ENCODE peak calls at places on chromosome 17, in ten cellular contexts. Q, K, D, S, N, L, O, E, Y and G are unnamed samples.

GRCh38 chr17:48577946-48578615 is at the start of gene HOXB4:
- DNase-seq in Q (peak; percentile 86), K (no peak), D (peak; percentile 91), S (peak; percentile 68), N (peak; percentile 73), L (peak; percentile 93), O (peak; percentile 77), E (peak; percentile 37), Y (peak; percentile 20), G (peak; percentile 51)

GRCh38 chr17:50691550-50692447 is 15.9 kb downstream of the ANKRD40 start:
- DNase-seq in Q (no peak), K (no peak), D (no peak), S (no peak), N (no peak), L (peak; percentile 14), O (peak; percentile 46), E (no peak), Y (no peak), G (no peak)

GRCh38 chr17:70144260-70144846 is 25.0 kb upstream of the KCNJ2 start:
- DNase-seq in Q (peak; percentile 30), K (no peak), D (no peak), S (no peak), N (no peak), L (no peak), O (no peak), E (no peak), Y (no peak), G (no peak)

GRCh38 chr17:79201119-79201518 is 126.5 kb downstream of the ENGASE start:
- DNase-seq in Q (no peak), K (no peak), D (no peak), S (no peak), N (no peak), L (no peak), O (no peak), E (no peak), Y (no peak), G (no peak)

GRCh38 chr17:3924421-3925350 is 8.4 kb upstream of the P2RX1 start:
- DNase-seq in Q (no peak), K (no peak), D (no peak), S (peak; percentile 54), N (no peak), L (no peak), O (no peak), E (no peak), Y (no peak), G (peak; percentile 51)

GRCh38 chr17:72538921-72539352 is 418.1 kb downstream of the SOX9 start:
- DNase-seq in Q (no peak), K (peak; percentile 58), D (no peak), S (no peak), N (peak; percentile 52), L (no peak), O (no peak), E (no peak), Y (no peak), G (peak; percentile 16)

GRCh38 chr17:65177901-65178300 is 40.7 kb downstream of the RGS9 start:
- DNase-seq in Q (no peak), K (no peak), D (no peak), S (no peak), N (no peak), L (no peak), O (no peak), E (no peak), Y (no peak), G (no peak)

GRCh38 chr17:13952252-13952721 is 117.0 kb upstream of the COX10 start:
- DNase-seq in Q (peak; percentile 59), K (no peak), D (no peak), S (no peak), N (no peak), L (no peak), O (peak; percentile 69), E (no peak), Y (no peak), G (no peak)

GRCh38 chr17:73069164-73069774 is 23.2 kb downstream of the SLC39A11 start:
- DNase-seq in Q (no peak), K (no peak), D (no peak), S (no peak), N (no peak), L (no peak), O (no peak), E (no peak), Y (no peak), G (no peak)

GRCh38 chr17:60141111-60142018 is 8.4 kb upstream of the CA4 start:
- DNase-seq in Q (peak; percentile 34), K (peak; percentile 75), D (no peak), S (no peak), N (no peak), L (no peak), O (peak; percentile 55), E (no peak), Y (no peak), G (no peak)

GRCh38 chr17:57724038-57724728 is 20.9 kb downstream of the CCDC182 start:
- DNase-seq in Q (no peak), K (no peak), D (peak; percentile 46), S (no peak), N (no peak), L (no peak), O (no peak), E (no peak), Y (no peak), G (no peak)

GRCh38 chr17:83064732-83065659 is 14.4 kb upstream of the METRNL start:
- DNase-seq in Q (no peak), K (peak; percentile 79), D (no peak), S (peak; percentile 38), N (no peak), L (peak; percentile 67), O (peak; percentile 58), E (peak; percentile 14), Y (no peak), G (no peak)

GRCh38 chr17:50905460-50905803 is 39.3 kb upstream of the TOB1 start:
- DNase-seq in Q (no peak), K (peak; percentile 76), D (no peak), S (no peak), N (peak; percentile 43), L (no peak), O (peak; percentile 87), E (no peak), Y (no peak), G (no peak)

GRCh38 chr17:42200702-42201101 is 6.4 kb upstream of the GHDC start:
- DNase-seq in Q (no peak), K (peak; percentile 71), D (no peak), S (peak; percentile 68), N (no peak), L (no peak), O (no peak), E (no peak), Y (peak; percentile 65), G (no peak)

GRCh38 chr17:48614904-48615211 is 234 bp downstream of the HOXB8 start:
- DNase-seq in Q (no peak), K (no peak), D (no peak), S (no peak), N (no peak), L (no peak), O (no peak), E (no peak), Y (no peak), G (no peak)

GRCh38 chr17:54968259-54968953 is at the start of the genes COX11 and STXBP4:
- DNase-seq in Q (peak; percentile 96), K (peak; percentile 97), D (peak; percentile 90), S (peak; percentile 94), N (peak; percentile 92), L (peak; percentile 95), O (peak; percentile 98), E (peak; percentile 90), Y (peak; percentile 94), G (peak; percentile 88)
- TF ChIP-seq CTCF in Q (no peak), K (peak; percentile 27), D (peak; percentile 29), S (peak; percentile 60), N (no peak), L (no peak), O (peak; percentile 45), E (no peak), Y (no peak), G (peak; percentile 56)

GRCh38 chr17:7711356-7711755 is 6.2 kb upstream of the DNAH2 start:
- DNase-seq in Q (no peak), K (no peak), D (no peak), S (no peak), N (peak; percentile 54), L (no peak), O (no peak), E (no peak), Y (no peak), G (no peak)
- TF ChIP-seq CTCF in Q (no peak), K (no peak), D (no peak), S (no peak), N (peak; percentile 41), L (peak; percentile 22), O (no peak), E (no peak), Y (no peak), G (peak; percentile 45)

DNA sequence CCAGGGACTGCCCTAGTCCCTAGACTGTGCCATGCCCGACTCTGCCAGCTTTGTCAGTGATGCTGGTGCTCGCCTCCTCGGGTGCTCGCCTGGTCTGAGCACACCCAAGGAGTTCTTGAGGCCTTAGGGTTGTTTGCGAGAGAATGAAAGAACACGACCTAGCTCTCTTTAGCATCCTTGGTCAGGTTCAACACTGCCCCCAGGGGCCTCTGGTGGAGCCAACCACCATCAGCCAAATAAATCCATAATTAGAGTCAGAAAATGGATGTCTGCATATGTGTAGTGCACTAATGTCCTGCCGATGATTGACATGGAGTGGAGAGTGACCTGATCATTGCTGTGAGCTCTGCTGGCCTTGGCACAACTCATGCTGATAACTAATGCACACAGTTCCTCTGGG is 8.2 kb upstream of the STH start:
- DNase-seq in Q (no peak), K (no peak), D (no peak), S (no peak), N (no peak), L (no peak), O (no peak), E (no peak), Y (no peak), G (no peak)
- TF ChIP-seq CTCF in Q (peak; percentile 6), K (no peak), D (no peak), S (no peak), N (no peak), L (no peak), O (no peak), E (no peak), Y (no peak), G (peak; percentile 17)

GRCh38 chr17:38761612-38762011 is 9.1 kb downstream of the PSMB3 start:
- DNase-seq in Q (peak; percentile 35), K (no peak), D (no peak), S (no peak), N (peak; percentile 73), L (no peak), O (no peak), E (no peak), Y (no peak), G (peak; percentile 36)

GRCh38 chr17:38768417-38768816 is 15.9 kb downstream of the PSMB3 start:
- DNase-seq in Q (no peak), K (no peak), D (no peak), S (peak; percentile 25), N (no peak), L (no peak), O (no peak), E (no peak), Y (no peak), G (no peak)

GRCh38 chr17:38762231-38762630 is 9.7 kb downstream of the PSMB3 start:
- DNase-seq in Q (no peak), K (no peak), D (no peak), S (no peak), N (no peak), L (no peak), O (no peak), E (no peak), Y (no peak), G (no peak)

DNA sequence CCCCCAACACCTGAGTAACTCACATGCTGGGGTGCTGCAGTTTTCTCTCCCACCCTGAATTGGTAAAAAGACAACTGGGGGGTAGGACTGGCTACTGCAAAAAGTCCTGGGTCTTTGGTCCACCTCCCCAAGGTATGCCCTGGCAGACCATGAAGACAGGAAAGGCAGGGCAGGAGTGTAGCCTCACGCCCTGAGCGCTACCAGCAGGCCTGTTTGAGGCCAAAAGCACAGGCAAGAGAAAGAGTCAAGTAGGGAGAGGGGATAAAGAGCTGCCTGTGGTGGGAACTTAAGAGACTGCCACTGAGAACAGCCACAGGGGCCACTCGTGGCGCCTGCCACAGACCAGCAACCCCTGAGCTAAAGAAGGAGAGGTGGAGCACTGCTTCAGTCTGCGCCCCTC is 13.8 kb downstream of the PSMB3 start:
- DNase-seq in Q (no peak), K (no peak), D (no peak), S (no peak), N (no peak), L (no peak), O (no peak), E (no peak), Y (no peak), G (no peak)
- TF ChIP-seq CTCF in Q (no peak), K (no peak), D (no peak), S (no peak), N (no peak), L (no peak), O (no peak), E (no peak), Y (no peak), G (no peak)